ENCODE peak calls at places on chromosomes 12 and 14, in nine cellular contexts. B is astrocyte of the spinal cord, G is spleen, R is transverse colon, W is endothelial cell, V is AG09309, F is HFFc6, N is breast epithelium, L is heart right ventricle. E is an unnamed sample.

GRCh38 chr12:6426882-6427671 is 17.7 kb upstream of the CD27 start:
- DNase-seq in N (no peak), F (no peak), G (peak), R (peak), W (no peak), V (no peak), B (no peak), L (no peak), E (no peak)

GRCh38 chr12:124098101-124098757 is 125.2 kb downstream of the ZNF664 start:
- DNase-seq in G (no peak), B (no peak), R (no peak), F (no peak), W (no peak), L (no peak), V (no peak), N (no peak), E (no peak)

GRCh38 chr14:104149617-104150141 is 11.3 kb downstream of the KIF26A start:
- DNase-seq in N (no peak), L (peak), F (no peak), G (no peak), B (peak), R (no peak), W (peak), V (no peak), E (no peak)

GRCh38 chr14:68549057-68549421 is 243.8 kb downstream of the ZFP36L1 start:
- DNase-seq in G (no peak), L (no peak), F (peak), W (no peak), N (no peak), V (peak), B (peak), R (no peak), E (no peak)

GRCh38 chr12:110004598-110004997 is 5.4 kb downstream of the ANKRD13A start:
- DNase-seq in V (no peak), W (no peak), G (no peak), N (no peak), F (no peak), B (no peak), L (no peak), R (no peak), E (no peak)

GRCh38 chr14:54348001-54348611 is 48.7 kb upstream of the CDKN3 start:
- DNase-seq in L (no peak), G (no peak), B (peak), W (peak), N (no peak), F (peak), V (no peak), R (no peak), E (no peak)

GRCh38 chr14:90739318-90740077 is 76.7 kb downstream of the TTC7B start:
- DNase-seq in F (no peak), L (no peak), V (no peak), W (no peak), G (no peak), B (no peak), N (no peak), R (no peak), E (no peak)

GRCh38 chr12:23221066-23221465 is 596.1 kb downstream of the ETNK1 start:
- DNase-seq in N (no peak), F (no peak), G (no peak), R (no peak), L (no peak), V (no peak), W (peak), B (no peak), E (no peak)

GRCh38 chr12:104751594-104751993 is 206.5 kb downstream of the SLC41A2 start:
- DNase-seq in B (no peak), L (no peak), R (no peak), W (no peak), F (no peak), G (no peak), N (no peak), V (no peak), E (no peak)

GRCh38 chr12:48970702-48971334 is 717 bp downstream of the WNT10B start:
- DNase-seq in L (no peak), G (no peak), R (no peak), V (no peak), W (no peak), F (no peak), B (no peak), N (no peak), E (no peak)

GRCh38 chr14:74794947-74795346 is 31.8 kb downstream of the YLPM1 start:
- DNase-seq in V (no peak), G (no peak), W (no peak), F (no peak), R (no peak), B (no peak), L (no peak), N (no peak), E (no peak)

GRCh38 chr14:74792249-74793039 is 29.3 kb downstream of the YLPM1 start:
- DNase-seq in G (no peak), W (peak), R (no peak), L (no peak), V (no peak), B (no peak), N (no peak), F (no peak), E (no peak)

GRCh38 chr14:74793506-74794155 is 30.5 kb downstream of the YLPM1 start:
- DNase-seq in F (peak), V (no peak), L (no peak), B (peak), W (peak), R (no peak), N (no peak), G (no peak), E (no peak)
- TF ChIP-seq CTCF in F (peak), V (peak), L (no peak), B (peak), W (no peak), R (no peak), N (peak), G (no peak), E (no peak)

GRCh38 chr12:111424793-111425251 is 19.1 kb downstream of the SH2B3 start:
- DNase-seq in L (no peak), F (no peak), N (no peak), V (no peak), G (no peak), B (no peak), W (no peak), R (no peak), E (no peak)
- TF ChIP-seq CTCF in L (peak), F (peak), N (no peak), V (no peak), G (no peak), B (peak), W (no peak), R (no peak), E (no peak)

GRCh38 chr12:65878540-65878939 is 54.3 kb downstream of the HMGA2 start:
- DNase-seq in W (no peak), R (no peak), F (peak), V (no peak), G (no peak), L (no peak), N (no peak), B (no peak), E (no peak)
- TF ChIP-seq CTCF in W (no peak), R (no peak), F (peak), V (peak), G (no peak), L (no peak), N (no peak), B (peak), E (no peak)

GRCh38 chr12:54569072-54569471 is 19.4 kb downstream of the PPP1R1A start:
- DNase-seq in F (no peak), R (no peak), B (no peak), N (no peak), V (no peak), G (no peak), L (no peak), W (no peak), E (no peak)

GRCh38 chr12:54571857-54572195 is 16.6 kb downstream of the PPP1R1A start:
- DNase-seq in F (no peak), N (no peak), R (no peak), L (no peak), W (no peak), V (no peak), G (no peak), B (no peak), E (no peak)

GRCh38 chr12:54569995-54570531 is 18.4 kb downstream of the PPP1R1A start:
- DNase-seq in G (no peak), R (no peak), W (no peak), V (no peak), L (no peak), N (no peak), F (no peak), B (no peak), E (no peak)

GRCh38 chr12:54571166-54571856 is 17.1 kb downstream of the PPP1R1A start:
- DNase-seq in L (no peak), N (no peak), G (no peak), F (no peak), V (no peak), W (no peak), B (no peak), R (no peak), E (no peak)

GRCh38 chr12:54572881-54573280 is 15.6 kb downstream of the PPP1R1A start:
- DNase-seq in N (no peak), V (no peak), G (no peak), W (no peak), R (no peak), F (no peak), L (no peak), B (no peak), E (no peak)
- TF ChIP-seq CTCF in N (no peak), V (no peak), G (no peak), W (no peak), R (no peak), F (peak), L (no peak), B (no peak), E (no peak)

GRCh38 chr14:38254565-38255407 is 1.1 kb downstream of the CLEC14A start:
- DNase-seq in N (no peak), F (no peak), G (peak), L (peak), R (no peak), W (peak), V (no peak), B (peak), E (no peak)

GRCh38 chr14:38255673-38256357 is at the start of gene CLEC14A:
- DNase-seq in N (no peak), R (no peak), L (peak), V (no peak), G (peak), B (peak), F (no peak), W (peak), E (no peak)

GRCh38 chr14:38255408-38255672 is 553 bp downstream of the CLEC14A start:
- DNase-seq in N (no peak), R (no peak), V (no peak), B (peak), W (peak), G (peak), F (no peak), L (no peak), E (no peak)

GRCh38 chr14:38257500-38257899 is 1.6 kb upstream of the CLEC14A start:
- DNase-seq in W (no peak), R (no peak), N (no peak), L (no peak), F (no peak), B (no peak), V (no peak), G (no peak), E (no peak)

GRCh38 chr14:38256358-38256840 is 506 bp upstream of the CLEC14A start:
- DNase-seq in W (peak), B (peak), R (no peak), V (peak), N (no peak), G (no peak), F (no peak), L (peak), E (no peak)
- TF ChIP-seq CTCF in W (no peak), B (peak), R (no peak), V (no peak), N (no peak), G (no peak), F (no peak), L (peak), E (no peak)

GRCh38 chr14:60327447-60328331 is 78.7 kb downstream of the PPM1A start:
- DNase-seq in N (no peak), V (no peak), W (peak), R (peak), F (no peak), G (peak), B (no peak), L (peak), E (no peak)
- TF ChIP-seq CTCF in N (no peak), V (no peak), W (no peak), R (no peak), F (no peak), G (no peak), B (no peak), L (no peak), E (no peak)

DNA sequence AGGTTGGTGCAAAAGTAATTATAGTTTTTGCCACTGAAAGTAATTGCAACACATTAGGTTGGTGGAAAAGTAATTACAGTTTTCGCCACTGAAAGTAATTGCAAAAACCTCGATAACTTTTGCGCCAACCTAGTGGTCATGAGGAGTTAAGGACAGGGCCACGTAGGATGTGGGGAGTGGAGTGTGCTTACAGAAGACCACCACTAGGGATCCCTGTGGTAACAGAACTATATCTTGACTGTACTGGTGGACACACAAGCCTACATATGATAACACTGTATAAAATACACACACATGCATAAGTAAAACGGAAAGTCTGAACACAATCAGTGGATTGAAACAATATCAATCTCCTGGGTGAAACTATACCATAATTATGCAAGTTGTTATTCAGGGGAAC is 187.4 kb upstream of the ABCD2 start:
- DNase-seq in R (no peak), V (no peak), F (no peak), B (no peak), G (no peak), L (no peak), W (peak), N (no peak), E (no peak)
- TF ChIP-seq CTCF in R (no peak), V (peak), F (no peak), B (peak), G (no peak), L (no peak), W (peak), N (no peak), E (no peak)

E was measured in omental fat pad.